ENCODE peak calls at places on chromosomes 12 and 14, in six cellular contexts. K is heart right ventricle, C is suprapubic skin, G is mucosa of descending colon, B is IMR-90, N is A549. Q is an unnamed sample.

GRCh38 chr14:31990959-31991541 is 86.1 kb upstream of the ARHGAP5 start:
- DNase-seq in B (no peak), N (no peak), C (no peak), G (no peak), K (no peak), Q (no peak)

GRCh38 chr14:64337901-64338615 is 43.9 kb upstream of the ESR2 start:
- DNase-seq in G (peak; percentile 59), N (peak; percentile 49), C (peak; percentile 85), B (peak; percentile 58), K (no peak), Q (peak; percentile 66)

GRCh38 chr12:43312991-43313505 is 239.0 kb downstream of the ADAMTS20 start:
- DNase-seq in G (no peak), C (no peak), B (no peak), N (no peak), K (no peak), Q (no peak)

GRCh38 chr12:46744256-46744655 is 81.5 kb downstream of the SLC38A4 start:
- DNase-seq in C (no peak), B (no peak), G (no peak), N (no peak), K (no peak), Q (no peak)

GRCh38 chr12:4580165-4580773 is 18.3 kb downstream of the DYRK4 start:
- DNase-seq in C (no peak), B (no peak), N (no peak), K (no peak), G (no peak), Q (no peak)

GRCh38 chr12:18752280-18752920 is 14.5 kb downstream of the CAPZA3 start:
- DNase-seq in B (peak; percentile 95), C (no peak), K (peak; percentile 55), G (no peak), N (no peak), Q (no peak)

GRCh38 chr12:131618303-131618658 is 92.6 kb upstream of the SFSWAP start:
- DNase-seq in C (no peak), N (no peak), B (no peak), G (no peak), K (no peak), Q (peak; percentile 44)

GRCh38 chr12:40152783-40153383 is 47.0 kb upstream of the SLC2A13 start:
- DNase-seq in B (peak; percentile 32), K (peak; percentile 38), N (no peak), C (no peak), G (peak; percentile 74), Q (peak; percentile 57)

GRCh38 chr12:3333583-3333982 is 157.4 kb upstream of the PRMT8 start:
- DNase-seq in G (no peak), N (peak; percentile 16), K (peak; percentile 33), C (no peak), B (no peak), Q (peak; percentile 77)

GRCh38 chr14:73269729-73270651 is 32.7 kb downstream of the PAPLN start:
- DNase-seq in K (peak; percentile 31), C (peak; percentile 64), G (peak; percentile 29), B (peak; percentile 18), N (no peak), Q (no peak)

GRCh38 chr12:19683178-19683927 is 244.1 kb downstream of the AEBP2 start:
- DNase-seq in C (no peak), G (no peak), B (peak; percentile 73), N (peak; percentile 33), K (no peak), Q (no peak)

GRCh38 chr12:77013091-77013490 is 52.3 kb downstream of the E2F7 start:
- DNase-seq in B (peak; percentile 51), K (no peak), G (no peak), N (no peak), C (no peak), Q (no peak)

GRCh38 chr12:39972119-39972518 is 133.8 kb downstream of the SLC2A13 start:
- DNase-seq in B (no peak), N (no peak), C (no peak), K (no peak), G (no peak), Q (no peak)

GRCh38 chr12:53543539-53543938 is 36.3 kb upstream of the NPFF start:
- DNase-seq in G (peak; percentile 68), N (peak; percentile 74), K (peak; percentile 63), B (peak; percentile 73), C (peak; percentile 68), Q (peak; percentile 57)

GRCh38 chr14:35789651-35790050 is 19.4 kb downstream of the RALGAPA1 start:
- DNase-seq in G (no peak), B (peak; percentile 68), C (no peak), N (no peak), K (no peak), Q (no peak)

GRCh38 chr14:60753264-60754126 is 18.9 kb downstream of the MNAT1 start:
- DNase-seq in B (peak; percentile 40), G (peak; percentile 17), N (no peak), K (no peak), C (no peak), Q (no peak)

GRCh38 chr14:64708148-64709004 is 4.2 kb downstream of the PLEKHG3 start:
- DNase-seq in B (peak; percentile 44), C (peak; percentile 62), K (peak; percentile 54), G (no peak), N (peak; percentile 78), Q (peak; percentile 79)

GRCh38 chr14:20680843-20681347 is 3.5 kb upstream of the RNASE4 start:
- DNase-seq in G (peak; percentile 81), K (no peak), C (no peak), N (no peak), B (no peak), Q (no peak)

GRCh38 chr14:74548881-74549280 is 55.3 kb downstream of the ISCA2 start:
- DNase-seq in N (no peak), B (peak; percentile 38), G (no peak), K (peak; percentile 78), C (peak; percentile 92), Q (no peak)

GRCh38 chr14:105005329-105005928 is 15.5 kb downstream of the CDCA4 start:
- DNase-seq in K (no peak), N (no peak), G (no peak), C (no peak), B (no peak), Q (no peak)

GRCh38 chr12:90036641-90037040 is 328.0 kb upstream of the ATP2B1 start:
- DNase-seq in B (peak; percentile 62), C (no peak), K (no peak), G (no peak), N (no peak), Q (no peak)

GRCh38 chr12:49930515-49931288 is 19.8 kb upstream of the AQP2 start:
- DNase-seq in B (peak; percentile 83), G (no peak), N (no peak), C (no peak), K (no peak), Q (no peak)

GRCh38 chr12:126976574-126976973 is 1290.4 kb upstream of the TMEM132C start:
- DNase-seq in C (no peak), K (no peak), N (no peak), G (no peak), B (no peak), Q (no peak)

GRCh38 chr12:126974779-126975178 is 1292.2 kb upstream of the TMEM132C start:
- DNase-seq in C (no peak), G (no peak), B (no peak), N (no peak), K (no peak), Q (peak; percentile 2)
- TF ChIP-seq CTCF in C (no peak), G (no peak), B (no peak), N (no peak), K (no peak), Q (no peak)

DNA sequence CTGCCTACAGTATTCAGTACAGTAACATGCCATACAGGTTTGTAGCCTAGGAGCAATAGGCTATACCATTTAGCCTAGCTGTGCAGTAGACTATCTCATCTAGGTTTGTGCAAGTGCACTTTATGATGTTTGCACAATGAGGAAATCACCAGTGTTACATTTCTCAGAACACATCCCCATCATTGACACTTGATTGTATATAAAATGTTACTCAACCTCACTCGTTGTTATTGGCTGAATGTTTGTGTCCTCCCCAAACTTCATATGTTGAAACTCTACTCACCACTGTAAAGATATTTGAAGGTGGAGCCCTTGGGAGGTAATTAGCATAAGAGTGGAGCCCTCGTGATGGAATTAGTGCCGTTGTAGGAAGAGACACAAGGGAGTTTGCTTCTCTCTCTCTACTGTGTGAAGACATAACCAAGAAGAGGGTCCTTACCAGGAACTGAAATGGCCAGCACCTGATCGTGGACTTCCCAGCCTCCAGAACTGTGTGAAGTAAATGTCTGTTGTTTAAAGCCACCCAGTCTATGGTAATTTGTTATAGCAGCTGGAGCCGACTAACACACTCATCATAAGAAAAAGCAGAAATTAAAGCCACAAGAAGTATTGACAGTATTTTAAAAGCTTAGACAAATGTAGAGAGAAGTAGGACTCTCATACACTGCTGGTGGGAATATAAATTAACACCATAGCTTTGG is 3.2 kb upstream of the MED13L start:
- DNase-seq in G (no peak), C (no peak), K (no peak), N (no peak), B (no peak), Q (no peak)
- H3K4me1 ChIP-seq in G (no peaks in the 10 kb centered on the region), C (peaks cover 6% of the 10 kb centered on the region), K (peaks cover 5% of the 10 kb centered on the region), N (peaks cover 17% of the 10 kb centered on the region), B (peaks cover 1% of the 10 kb centered on the region), Q (peaks cover 20% of the 10 kb centered on the region)

DNA sequence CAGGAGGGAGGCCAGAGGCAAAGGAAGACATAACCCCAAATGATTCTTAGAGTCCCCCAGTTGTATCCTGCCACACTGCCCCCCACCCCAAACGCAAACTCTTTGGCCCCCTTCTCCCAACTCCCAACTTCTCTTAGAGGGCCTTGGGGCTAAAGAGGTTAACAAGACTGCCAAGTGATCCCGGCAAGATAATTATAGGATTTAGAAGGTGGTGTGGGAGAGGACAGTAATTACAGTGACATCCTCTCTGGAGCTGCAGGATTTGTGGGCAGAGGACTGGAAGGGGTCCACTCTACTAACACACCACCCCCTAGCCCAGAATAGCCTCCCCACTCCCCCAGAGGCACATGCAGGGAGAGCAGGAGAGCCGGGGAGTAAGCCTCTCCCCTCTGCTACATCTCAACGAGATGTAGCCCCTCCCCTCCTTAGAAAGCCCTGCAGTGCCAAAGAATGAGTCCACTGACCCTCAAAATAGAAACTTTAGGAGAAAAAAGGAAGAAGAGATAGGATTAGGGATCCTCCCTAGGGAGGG is 5.3 kb upstream of the GDF11 start:
- DNase-seq in K (no peak), G (no peak), B (no peak), C (no peak), N (no peak), Q (no peak)
- TF ChIP-seq CTCF in K (no peak), G (no peak), B (no peak), C (no peak), N (no peak), Q (no peak)

GRCh38 chr12:105227879-105228278 is 8.1 kb downstream of the APPL2 start:
- DNase-seq in C (no peak), B (peak; percentile 31), K (no peak), G (no peak), N (no peak), Q (no peak)
- H3K4me1 ChIP-seq in C (peaks cover 94% of the 10 kb centered on the region), B (peaks cover 16% of the 10 kb centered on the region), K (peaks cover 62% of the 10 kb centered on the region), G (peaks cover 39% of the 10 kb centered on the region), N (no peaks in the 10 kb centered on the region), Q (peaks cover 31% of the 10 kb centered on the region)